ENCODE peak calls at places on chromosomes 5 and 9, in eight cellular contexts. P, U, J, G, C, H, K and E are unnamed samples.

GRCh38 chr9:16884952-16885513 is 14.6 kb upstream of the BNC2 start:
- DNase-seq in P (peak; percentile 51), U (no peak), J (peak; percentile 100), G (no peak), C (no peak), H (peak; percentile 98), K (no peak), E (no peak)

GRCh38 chr5:1294839-1295649 is at the start of gene TERT:
- DNase-seq in P (no peak), U (peak; percentile 57), J (peak; percentile 89), G (no peak), C (peak; percentile 63), H (no peak), K (peak; percentile 67), E (peak; percentile 87)

GRCh38 chr5:113161806-113162205 is 185.2 kb downstream of the DCP2 start:
- DNase-seq in P (peak; percentile 89), U (no peak), J (no peak), G (peak; percentile 28), C (no peak), H (no peak), K (no peak), E (no peak)

GRCh38 chr9:90698874-90699440 is 56.3 kb upstream of the DIRAS2 start:
- DNase-seq in P (peak; percentile 23), U (no peak), J (peak; percentile 49), G (no peak), C (no peak), H (peak; percentile 43), K (no peak), E (no peak)

GRCh38 chr5:115494570-115495289 is 49.8 kb downstream of the FEM1C start:
- DNase-seq in P (no peak), U (no peak), J (no peak), G (no peak), C (no peak), H (no peak), K (no peak), E (no peak)

GRCh38 chr5:179870403-179870903 is 11.8 kb upstream of the MRNIP start:
- DNase-seq in P (no peak), U (peak; percentile 62), J (no peak), G (peak; percentile 70), C (peak; percentile 65), H (peak; percentile 62), K (peak; percentile 84), E (no peak)

GRCh38 chr9:127452481-127453092 is 1.3 kb downstream of the LRSAM1 start:
- DNase-seq in P (no peak), U (peak; percentile 91), J (no peak), G (peak; percentile 66), C (no peak), H (peak; percentile 67), K (peak; percentile 73), E (no peak)

GRCh38 chr5:61449756-61450155 is 117.7 kb downstream of the ZSWIM6 start:
- DNase-seq in P (peak; percentile 75), U (no peak), J (no peak), G (no peak), C (peak; percentile 24), H (no peak), K (no peak), E (no peak)

GRCh38 chr5:56145106-56145505 is 88.0 kb downstream of the ANKRD55 start:
- DNase-seq in P (peak; percentile 87), U (no peak), J (no peak), G (no peak), C (no peak), H (no peak), K (no peak), E (no peak)

GRCh38 chr5:157477814-157478494 is 17.9 kb downstream of the NIPAL4 start:
- DNase-seq in P (no peak), U (no peak), J (no peak), G (no peak), C (no peak), H (no peak), K (no peak), E (no peak)

GRCh38 chr5:157478726-157479125 is 18.7 kb downstream of the NIPAL4 start:
- DNase-seq in P (no peak), U (no peak), J (no peak), G (no peak), C (no peak), H (no peak), K (no peak), E (no peak)

GRCh38 chr5:157479612-157480510 is 19.8 kb downstream of the NIPAL4 start:
- DNase-seq in P (no peak), U (no peak), J (no peak), G (no peak), C (no peak), H (no peak), K (no peak), E (no peak)

GRCh38 chr5:157481255-157481654 is 21.2 kb downstream of the NIPAL4 start:
- DNase-seq in P (no peak), U (no peak), J (no peak), G (no peak), C (no peak), H (no peak), K (no peak), E (no peak)

GRCh38 chr5:157479166-157479565 is 19.2 kb downstream of the NIPAL4 start:
- DNase-seq in P (peak; percentile 69), U (no peak), J (no peak), G (no peak), C (no peak), H (no peak), K (no peak), E (no peak)
- TF ChIP-seq CTCF in P (no peak), U (no peak), J (no peak), G (no peak), C (no peak), H (no peak), K (no peak), E (no peak)

DNA sequence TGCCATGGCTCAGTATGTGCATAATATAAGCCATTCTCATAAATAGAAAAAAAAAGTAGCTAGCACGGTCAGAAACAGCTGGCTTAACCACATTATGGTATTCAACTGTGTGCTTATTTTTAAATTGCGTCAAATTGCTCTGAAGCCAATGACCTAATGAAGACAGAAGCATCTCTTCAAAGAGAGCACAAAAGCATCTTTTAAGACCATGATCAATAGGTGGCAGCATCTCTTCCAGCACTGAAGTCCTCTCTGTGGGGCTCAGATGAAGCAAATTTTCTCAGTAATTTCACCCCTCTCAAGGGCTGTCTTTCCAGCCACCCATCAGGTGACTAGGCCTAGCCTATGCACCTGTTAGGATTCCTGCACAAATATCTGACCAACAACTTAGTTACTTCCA is 251.4 kb downstream of the GLIS3 start:
- DNase-seq in P (peak; percentile 52), U (no peak), J (peak; percentile 62), G (no peak), C (peak; percentile 39), H (peak; percentile 67), K (no peak), E (no peak)
- TF ChIP-seq CTCF in P (peak; percentile 67), U (no peak), J (peak; percentile 73), G (peak; percentile 31), C (peak; percentile 47), H (peak; percentile 63), K (peak; percentile 35), E (no peak)

DNA sequence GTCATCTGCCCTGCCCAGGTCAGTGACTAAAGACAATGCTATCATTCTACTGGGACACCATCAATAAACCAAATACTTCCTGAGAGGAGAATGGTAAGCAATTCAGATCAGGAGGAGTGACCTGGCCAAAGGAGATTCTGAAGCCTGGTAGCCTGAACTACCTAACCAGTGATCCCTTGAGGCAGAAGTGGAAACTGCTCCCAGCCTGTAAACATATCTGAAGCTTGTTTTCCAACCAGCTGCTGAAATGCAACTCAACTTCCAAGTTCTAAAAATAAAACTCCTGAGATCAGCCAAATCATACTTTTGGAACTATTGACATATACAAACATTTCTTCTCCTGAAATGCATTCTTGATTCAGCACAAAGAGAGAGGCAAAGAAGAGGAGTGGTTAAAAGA is 204.1 kb downstream of the EBF1 start:
- DNase-seq in P (no peak), U (no peak), J (no peak), G (no peak), C (peak; percentile 32), H (no peak), K (no peak), E (no peak)
- TF ChIP-seq CTCF in P (no peak), U (no peak), J (no peak), G (peak; percentile 10), C (no peak), H (no peak), K (no peak), E (no peak)

GRCh38 chr5:36398137-36398536 is 96.4 kb upstream of the RANBP3L start:
- DNase-seq in P (peak; percentile 52), U (no peak), J (peak; percentile 64), G (no peak), C (peak; percentile 14), H (peak; percentile 86), K (no peak), E (no peak)
- TF ChIP-seq CTCF in P (peak; percentile 40), U (no peak), J (peak; percentile 37), G (peak; percentile 52), C (peak; percentile 29), H (peak; percentile 48), K (peak; percentile 21), E (no peak)

GRCh38 chr5:160438316-160439204 is 16.9 kb downstream of the PTTG1 start:
- DNase-seq in P (peak; percentile 64), U (peak; percentile 52), J (peak; percentile 77), G (no peak), C (peak; percentile 58), H (peak; percentile 63), K (no peak), E (no peak)
- TF ChIP-seq CTCF in P (peak; percentile 80), U (no peak), J (peak; percentile 80), G (peak; percentile 78), C (peak; percentile 85), H (peak; percentile 88), K (peak; percentile 76), E (peak; percentile 83)

GRCh38 chr9:69184266-69184665 is 10.2 kb downstream of the TJP2 start:
- DNase-seq in P (no peak), U (no peak), J (no peak), G (no peak), C (no peak), H (no peak), K (no peak), E (no peak)
- TF ChIP-seq CTCF in P (no peak), U (no peak), J (no peak), G (no peak), C (no peak), H (no peak), K (no peak), E (no peak)